ENCODE peak calls at places on chromosomes 11 and 22, in eight cellular contexts. Q is uterus, F is spleen, S is stomach, P is breast epithelium, M is GM12878, R is heart left ventricle, L is upper lobe of left lung. G is an unnamed sample.
A peak's percentile ranks its signal among the peaks of the same experiment; 100 is the strongest.

GRCh38 chr22:42341779-42342178 is 71.3 kb upstream of the TCF20 start:
- DNase-seq in S (no peak), Q (no peak), F (no peak), P (no peak), L (no peak), M (no peak), R (no peak), G (no peak)

GRCh38 chr11:66407651-66408050 is 13.2 kb upstream of the NPAS4 start:
- DNase-seq in M (no peak), L (no peak), F (no peak), S (no peak), P (no peak), R (no peak), Q (no peak), G (no peak)

GRCh38 chr11:19200410-19201201 is 1.2 kb downstream of the CSRP3 start:
- DNase-seq in S (peak; percentile 71), P (peak; percentile 63), Q (no peak), F (no peak), M (no peak), L (peak; percentile 26), R (peak; percentile 56), G (no peak)

GRCh38 chr11:28176231-28176853 is 68.2 kb downstream of the METTL15 start:
- DNase-seq in P (no peak), L (no peak), F (no peak), R (no peak), S (no peak), Q (no peak), M (no peak), G (no peak)

GRCh38 chr11:118290923-118291322 is 13.6 kb upstream of the CD3E start:
- DNase-seq in P (no peak), F (no peak), Q (peak; percentile 22), S (peak; percentile 45), M (no peak), L (peak; percentile 51), R (no peak), G (no peak)

GRCh38 chr22:30423296-30423958 is 2.1 kb upstream of the MTFP1 start:
- DNase-seq in P (peak; percentile 74), M (no peak), L (no peak), Q (peak; percentile 53), R (peak; percentile 86), F (peak; percentile 93), S (no peak), G (no peak)

GRCh38 chr11:132942611-132943324 is 589.5 kb downstream of the OPCML start:
- DNase-seq in S (no peak), F (no peak), M (no peak), P (no peak), Q (no peak), L (no peak), R (no peak), G (no peak)

GRCh38 chr11:78630561-78631303 is 56.1 kb upstream of the NARS2 start:
- DNase-seq in M (no peak), S (no peak), L (no peak), Q (no peak), R (no peak), P (no peak), F (no peak), G (no peak)

GRCh38 chr22:28332410-28332809 is 347.2 kb downstream of the TTC28 start:
- DNase-seq in R (no peak), P (no peak), S (no peak), F (no peak), M (no peak), L (no peak), Q (no peak), G (no peak)

GRCh38 chr11:45457649-45458048 is 171.5 kb upstream of the SYT13 start:
- DNase-seq in S (no peak), Q (no peak), R (no peak), L (no peak), F (peak; percentile 35), M (no peak), P (no peak), G (no peak)

GRCh38 chr11:59040607-59041006 is 45.5 kb upstream of the GLYATL1B start:
- DNase-seq in L (no peak), Q (no peak), R (no peak), S (no peak), F (no peak), P (no peak), M (no peak), G (no peak)

GRCh38 chr11:19435306-19435989 is 194.7 kb upstream of the E2F8 start:
- DNase-seq in L (no peak), S (no peak), M (no peak), P (no peak), F (no peak), Q (no peak), R (no peak), G (no peak)

GRCh38 chr11:30328676-30329075 is 5.8 kb downstream of the ARL14EP start:
- DNase-seq in L (no peak), M (no peak), P (no peak), Q (no peak), R (no peak), F (no peak), S (no peak), G (no peak)

GRCh38 chr11:30326114-30326783 is 3.3 kb downstream of the ARL14EP start:
- DNase-seq in M (no peak), F (no peak), L (no peak), S (no peak), Q (no peak), R (no peak), P (no peak), G (no peak)

GRCh38 chr11:30333405-30333804 is 10.5 kb downstream of the ARL14EP start:
- DNase-seq in Q (no peak), P (no peak), R (no peak), L (no peak), M (no peak), F (no peak), S (no peak), G (no peak)

GRCh38 chr11:30326911-30327310 is 4.0 kb downstream of the ARL14EP start:
- DNase-seq in S (no peak), R (no peak), P (no peak), L (no peak), M (no peak), F (no peak), Q (no peak), G (no peak)

DNA sequence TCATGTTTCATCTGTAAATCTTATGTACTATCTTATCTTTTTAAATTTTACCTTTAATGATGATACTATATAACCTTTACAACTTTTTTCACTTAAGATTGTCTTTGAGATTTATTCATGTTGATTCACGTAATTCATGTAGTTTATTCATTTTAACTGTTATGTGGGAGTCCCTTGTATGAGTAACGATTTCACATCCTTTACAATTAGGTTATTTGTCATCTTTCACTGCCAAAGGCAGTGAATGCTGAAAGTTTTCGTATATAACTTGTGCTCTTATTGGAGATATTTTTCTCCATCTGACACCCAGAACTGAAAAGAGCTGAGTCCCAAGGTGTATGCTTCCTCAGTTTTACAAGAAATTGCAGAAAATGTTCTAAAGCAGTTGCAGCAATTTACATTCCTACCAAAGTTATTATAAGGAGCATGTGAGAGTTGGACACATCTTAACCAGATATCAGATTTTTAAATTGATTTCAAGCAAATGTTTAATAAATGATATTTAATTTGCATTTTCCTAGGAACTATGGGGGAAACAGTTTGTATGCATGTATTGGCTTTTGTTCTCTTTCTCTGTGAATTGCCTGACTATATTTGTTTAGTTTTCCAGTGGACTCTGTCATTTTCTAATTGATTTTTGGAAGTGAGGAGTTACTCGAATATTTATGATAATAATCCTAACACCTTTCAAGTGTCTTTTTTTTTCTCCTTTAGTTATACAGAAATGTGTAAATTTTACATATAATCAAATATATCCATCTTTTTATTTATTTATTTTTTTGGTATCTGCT is 6.4 kb downstream of the ARL14EP start:
- DNase-seq in P (no peak), S (no peak), L (no peak), Q (no peak), M (no peak), F (no peak), R (no peak), G (no peak)
- TF ChIP-seq POLR2A in P (no peak), S (no peak), L (no peak), Q (no peak), M (no peak), F (no peak), R (no peak), G (no peak)

GRCh38 chr11:128477811-128478210 is 109.5 kb downstream of the ETS1 start:
- DNase-seq in R (no peak), M (no peak), F (no peak), Q (no peak), P (no peak), S (no peak), L (no peak), G (no peak)
- H3K36me3 ChIP-seq in R (peaks cover 72% of the 10 kb centered on the region), M (peaks cover 45% of the 10 kb centered on the region), F (peaks cover 100% of the 10 kb centered on the region), Q (no peaks in the 10 kb centered on the region), P (no peaks in the 10 kb centered on the region), S (peaks cover 47% of the 10 kb centered on the region), L (peaks cover 16% of the 10 kb centered on the region), G (peaks cover 26% of the 10 kb centered on the region)

GRCh38 chr22:46029036-46029435 is 52.1 kb upstream of the WNT7B start:
- DNase-seq in P (no peak), S (no peak), R (no peak), M (no peak), Q (peak; percentile 11), L (no peak), F (no peak), G (no peak)

GRCh38 chr22:46026907-46027218 is 49.9 kb upstream of the WNT7B start:
- DNase-seq in P (no peak), M (no peak), F (no peak), L (peak; percentile 8), R (no peak), Q (peak; percentile 9), S (no peak), G (no peak)

GRCh38 chr22:46025973-46026906 is 49.3 kb upstream of the WNT7B start:
- DNase-seq in P (peak; percentile 41), Q (peak; percentile 24), R (no peak), M (no peak), F (peak; percentile 63), L (peak; percentile 17), S (no peak), G (no peak)

GRCh38 chr22:46028069-46028991 is 51.4 kb upstream of the WNT7B start:
- DNase-seq in F (peak; percentile 55), S (no peak), Q (peak; percentile 27), R (peak; percentile 29), P (no peak), L (peak; percentile 16), M (no peak), G (no peak)

GRCh38 chr22:46027219-46028068 is 50.5 kb upstream of the WNT7B start:
- DNase-seq in M (no peak), S (peak; percentile 76), R (peak; percentile 83), L (peak; percentile 65), P (peak; percentile 77), F (peak; percentile 86), Q (peak; percentile 56), G (no peak)
- TF ChIP-seq POLR2A in M (no peak), S (no peak), R (peak; percentile 49), L (peak; percentile 65), P (no peak), F (no peak), Q (peak; percentile 15), G (no peak)

GRCh38 chr22:43969021-43969878 is 14.0 kb downstream of the SAMM50 start:
- DNase-seq in P (no peak), Q (no peak), S (no peak), F (no peak), R (no peak), L (no peak), M (no peak), G (no peak)
- H3K36me3 ChIP-seq in P (no peaks in the 10 kb centered on the region), Q (no peaks in the 10 kb centered on the region), S (peaks cover 100% of the 10 kb centered on the region), F (peaks cover 100% of the 10 kb centered on the region), R (peaks cover 100% of the 10 kb centered on the region), L (peaks cover 70% of the 10 kb centered on the region), M (peaks cover 26% of the 10 kb centered on the region), G (peaks cover 81% of the 10 kb centered on the region)

GRCh38 chr11:107176148-107177105 is 158.2 kb upstream of the GUCY1A2 start:
- DNase-seq in S (no peak), P (peak; percentile 49), R (no peak), M (no peak), F (peak; percentile 67), L (no peak), Q (no peak), G (no peak)
- TF ChIP-seq POLR2A in S (no peak), P (no peak), R (no peak), M (no peak), F (no peak), L (no peak), Q (no peak), G (no peak)